ENCODE peak calls at places on chromosomes 13 and 19, in four cellular contexts. S is ACHN; M is NCI-H2081; E is effector memory CD4-positive, alpha-beta T cell. W is an unnamed sample.

GRCh38 chr19:49213791-49214190 is 56.2 kb downstream of the TRPM4 start:
- DNase-seq in S (no peak), M (no peak), E (no peak), W (no peak)

GRCh38 chr19:48458016-48458415 is 2.6 kb downstream of the KCNJ14 start:
- DNase-seq in S (no peak), M (no peak), E (no peak), W (no peak)

GRCh38 chr19:18905058-18905456 is 9.1 kb upstream of the CERS1 start:
- DNase-seq in S (no peak), M (no peak), E (no peak), W (no peak)

GRCh38 chr13:34822681-34823080 is 119.4 kb upstream of the NBEA start:
- DNase-seq in S (no peak), M (no peak), E (no peak), W (no peak)

GRCh38 chr13:112434937-112435523 is 58.9 kb downstream of the SPACA7 start:
- DNase-seq in S (no peak), M (no peak), E (no peak), W (no peak)

GRCh38 chr19:17567940-17568339 is 12.5 kb downstream of the COLGALT1 start:
- DNase-seq in S (no peak), M (no peak), E (no peak), W (no peak)

GRCh38 chr19:37221136-37221535 is 3.1 kb downstream of the ZNF383 start:
- DNase-seq in S (no peak), M (no peak), E (no peak), W (no peak)

GRCh38 chr19:44807652-44808462 is 1.0 kb upstream of the BCAM start:
- DNase-seq in S (peak), M (peak), E (no peak), W (no peak)

GRCh38 chr19:41225238-41226052 is 6.4 kb downstream of the AXL start:
- DNase-seq in S (peak), M (no peak), E (no peak), W (no peak)

GRCh38 chr13:105442941-105443340 is 1092.5 kb downstream of the EFNB2 start:
- DNase-seq in S (peak), M (peak), E (no peak), W (no peak)

GRCh38 chr13:111512707-111513106 is 192.3 kb downstream of the TEX29 start:
- DNase-seq in S (no peak), M (no peak), E (no peak), W (no peak)

GRCh38 chr19:35045667-35046300 is 4.3 kb downstream of the HPN start:
- DNase-seq in S (peak), M (no peak), E (no peak), W (peak)

GRCh38 chr19:6271251-6271650 is 8.5 kb downstream of the MLLT1 start:
- DNase-seq in S (no peak), M (no peak), E (no peak), W (no peak)

GRCh38 chr19:51799311-51799997 is 4.5 kb downstream of the FPR3 start:
- DNase-seq in S (peak), M (no peak), E (no peak), W (no peak)

GRCh38 chr13:102839462-102839861 is 6.4 kb upstream of the ERCC5 start:
- DNase-seq in S (no peak), M (no peak), E (no peak), W (no peak)